ENCODE peak calls at places on chromosomes 4 and X, in six cellular contexts. Y is HFF-Myc, L is suprapubic skin, P is upper lobe of right lung, D is glutamatergic neuron, K is mesothelial cell of epicardium. R is an unnamed sample.

GRCh38 chr4:152728343-152728742 is 48.5 kb upstream of the TMEM154 start:
- DNase-seq in L (no peak), D (no peak), K (no peak), P (no peak), Y (no peak), R (no peak)

GRCh38 chr4:6885953-6886557 is 23.6 kb upstream of the TBC1D14 start:
- DNase-seq in P (peak), K (no peak), D (no peak), Y (no peak), L (no peak), R (no peak)

GRCh38 chrX:111376897-111377601 is 34.9 kb downstream of the DCX start:
- DNase-seq in D (no peak), P (no peak), L (no peak), K (no peak), Y (no peak), R (no peak)

GRCh38 chr4:78308517-78308916 is 243.1 kb upstream of the ANXA3 start:
- DNase-seq in K (no peak), D (no peak), L (no peak), P (no peak), Y (no peak), R (no peak)

GRCh38 chr4:8200302-8200975 is 1.3 kb downstream of the SH3TC1 start:
- DNase-seq in P (peak), Y (no peak), D (no peak), K (no peak), L (no peak), R (no peak)

GRCh38 chr4:24886596-24886995 is 26.2 kb downstream of the CCDC149 start:
- DNase-seq in K (no peak), L (no peak), P (no peak), Y (no peak), D (no peak), R (no peak)

GRCh38 chrX:21946925-21947641 is 6.6 kb downstream of the SMS start:
- DNase-seq in L (no peak), K (no peak), Y (no peak), D (no peak), P (no peak), R (no peak)

GRCh38 chr4:53480909-53481308 is 103.5 kb downstream of the FIP1L1 start:
- DNase-seq in P (no peak), Y (no peak), L (no peak), D (no peak), K (no peak), R (no peak)

GRCh38 chrX:22220941-22221340 is 51.8 kb upstream of the CBLL2 start:
- DNase-seq in K (no peak), P (no peak), D (no peak), L (no peak), Y (peak), R (no peak)

GRCh38 chrX:69615779-69616519 is at the start of gene EDA:
- DNase-seq in P (peak), L (peak), D (peak), K (peak), Y (no peak), R (peak)

GRCh38 chrX:152824841-152825374 is 5.6 kb downstream of the CETN2 start:
- DNase-seq in P (no peak), K (no peak), D (no peak), L (no peak), Y (no peak), R (no peak)

GRCh38 chr4:122746485-122746965 is 14.0 kb downstream of the BBS12 start:
- DNase-seq in K (no peak), P (no peak), L (no peak), D (no peak), Y (no peak), R (no peak)

GRCh38 chr4:66911898-66912297 is 633.4 kb downstream of the CENPC start:
- DNase-seq in Y (no peak), K (no peak), L (no peak), P (no peak), D (no peak), R (no peak)

DNA sequence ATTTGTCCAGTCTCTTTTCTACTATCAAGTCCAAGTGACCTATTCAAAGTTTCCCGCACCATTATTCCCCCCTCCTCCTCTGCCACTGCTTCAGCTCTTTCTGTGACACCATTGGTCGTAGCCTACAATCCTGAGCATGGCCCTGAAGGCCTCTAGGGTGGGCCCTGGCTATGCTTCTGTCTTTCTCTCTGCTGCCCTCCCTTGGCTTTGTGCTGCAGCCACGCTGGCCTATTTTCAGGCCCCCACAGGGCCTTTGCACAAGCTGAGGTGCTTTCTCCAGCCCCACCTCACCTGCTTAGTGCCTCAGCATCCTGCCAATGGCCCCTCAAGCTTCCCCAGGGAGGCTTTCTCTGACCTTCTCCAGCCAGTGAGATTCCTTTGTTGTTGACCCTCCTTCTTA is 156.5 kb downstream of the NHS start:
- DNase-seq in Y (no peak), K (no peak), L (no peak), D (no peak), P (no peak), R (no peak)
- TF ChIP-seq CTCF in Y (no peak), K (no peak), L (no peak), D (no peak), P (no peak), R (no peak)

GRCh38 chr4:164933244-164933643 is 44.2 kb downstream of the TRIM61 start:
- DNase-seq in L (no peak), K (no peak), Y (no peak), P (no peak), D (no peak), R (no peak)

GRCh38 chr4:164935363-164935762 is 42.1 kb downstream of the TRIM61 start:
- DNase-seq in K (no peak), Y (no peak), L (no peak), P (no peak), D (no peak), R (no peak)

GRCh38 chr4:164943192-164943591 is 34.3 kb downstream of the TRIM61 start:
- DNase-seq in Y (no peak), D (no peak), K (no peak), L (no peak), P (no peak), R (no peak)

GRCh38 chr4:164931551-164932324 is 45.7 kb downstream of the TRIM61 start:
- DNase-seq in D (no peak), P (no peak), L (no peak), K (no peak), Y (no peak), R (no peak)

DNA sequence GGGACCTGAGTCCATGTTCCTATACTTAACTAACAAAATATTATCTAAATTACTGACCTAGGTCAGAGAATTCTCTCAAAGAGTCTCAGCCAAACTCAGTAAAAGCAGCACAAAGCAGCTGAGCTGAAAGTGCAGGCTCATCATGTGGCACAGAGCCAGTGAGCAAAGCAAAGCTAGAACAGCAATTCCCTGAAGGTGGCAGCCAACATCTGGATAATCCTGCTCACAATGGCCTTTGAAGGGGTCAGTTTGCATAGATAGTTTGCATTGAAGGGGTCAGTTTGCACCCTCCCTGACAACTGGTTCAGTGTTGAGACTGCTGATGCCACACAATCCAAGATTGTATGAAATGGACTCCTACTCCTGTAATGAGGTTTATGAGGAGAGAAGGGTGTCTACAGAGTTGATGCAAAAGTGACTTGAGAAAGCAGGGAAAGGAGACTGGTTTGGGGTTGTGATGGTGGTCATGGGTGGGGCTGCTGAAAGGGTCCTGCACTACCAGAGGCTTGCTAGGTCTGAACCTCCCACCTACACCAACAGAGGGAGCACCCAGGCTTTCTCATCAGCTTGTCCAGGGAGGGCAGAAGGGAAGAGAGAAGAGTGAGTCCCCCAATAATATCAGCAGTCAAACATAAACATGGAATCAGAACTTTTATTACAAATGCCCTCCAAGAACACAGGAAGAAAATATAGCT is 39.7 kb downstream of the TRIM61 start:
- DNase-seq in L (no peak), D (no peak), P (no peak), Y (no peak), K (no peak), R (no peak)
- TF ChIP-seq CTCF in L (no peak), D (no peak), P (no peak), Y (peak), K (no peak), R (no peak)

DNA sequence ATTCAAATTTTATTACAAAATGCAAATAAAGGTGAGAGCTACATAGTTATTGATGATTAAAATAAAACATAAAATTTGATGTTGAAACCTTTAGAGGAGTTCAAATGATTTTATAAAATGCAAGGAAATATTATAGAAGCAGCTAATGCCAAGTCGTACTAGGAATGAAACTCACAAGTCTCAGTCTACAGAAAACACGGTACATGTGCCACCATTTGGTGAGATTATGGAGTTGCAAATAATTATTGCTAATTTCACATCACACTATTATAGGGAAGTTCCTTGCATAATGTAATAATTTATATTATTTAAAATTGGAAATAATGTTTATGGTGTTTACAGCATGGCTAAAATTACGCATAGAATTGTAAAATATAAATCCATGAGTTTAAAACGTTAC is 1601.7 kb upstream of the TENM3 start:
- DNase-seq in D (no peak), P (no peak), Y (no peak), K (no peak), L (no peak), R (no peak)
- TF ChIP-seq CTCF in D (no peak), P (no peak), Y (no peak), K (no peak), L (no peak), R (no peak)

GRCh38 chr4:119785963-119786362 is 157.4 kb upstream of the PDE5A start:
- DNase-seq in Y (no peak), L (no peak), D (no peak), K (no peak), P (no peak), R (no peak)
- TF ChIP-seq CTCF in Y (peak), L (no peak), D (no peak), K (no peak), P (peak), R (peak)

GRCh38 chrX:19334945-19335626 is 8.6 kb upstream of the PDHA1 start:
- DNase-seq in Y (peak), D (peak), K (no peak), L (no peak), P (no peak), R (no peak)
- TF ChIP-seq CTCF in Y (peak), D (peak), K (peak), L (no peak), P (peak), R (no peak)